ENCODE peak calls at places on chromosomes 13 and 19, in ten cellular contexts. A is astrocyte, H is SK-N-SH, X is MM.1S, K is keratinocyte, Z is adrenal gland, R is kidney, T is fibroblast of lung, M is right lobe of liver, L is testis. S is an unnamed sample.

GRCh38 chr13:34808649-34809048 is 133.4 kb upstream of the NBEA start:
- DNase-seq in Z (no peak), A (no peak), L (no peak), M (no peak), R (no peak), T (no peak), K (no peak), X (peak), H (no peak), S (no peak)

GRCh38 chr19:18013621-18014111 is 5.7 kb downstream of the ARRDC2 start:
- DNase-seq in K (no peak), A (no peak), H (no peak), Z (no peak), X (peak), R (no peak), T (no peak), L (no peak), M (peak), S (peak)

GRCh38 chr19:54345938-54346386 is 7.0 kb upstream of the LILRA4 start:
- DNase-seq in M (no peak), T (no peak), R (no peak), K (no peak), A (no peak), L (no peak), X (no peak), H (no peak), Z (no peak), S (no peak)

GRCh38 chr19:30552593-30552992 is 180.4 kb downstream of the ZNF536 start:
- DNase-seq in M (no peak), R (no peak), Z (no peak), L (no peak), X (no peak), T (no peak), H (no peak), K (no peak), A (no peak), S (no peak)

GRCh38 chr13:95385808-95386207 is 84.6 kb upstream of the ABCC4 start:
- DNase-seq in K (no peak), H (no peak), Z (no peak), R (no peak), A (no peak), M (no peak), T (no peak), X (no peak), L (no peak), S (no peak)

GRCh38 chr13:30805603-30806011 is 70.3 kb downstream of the ALOX5AP start:
- DNase-seq in H (peak), L (peak), R (no peak), X (no peak), Z (peak), K (no peak), A (peak), T (peak), M (peak), S (no peak)

GRCh38 chr19:10896851-10897526 is 25.6 kb downstream of the CARM1 start:
- DNase-seq in T (no peak), Z (no peak), H (no peak), K (no peak), A (no peak), M (no peak), X (no peak), R (no peak), L (no peak), S (no peak)

GRCh38 chr19:50490991-50491472 is 14.4 kb upstream of the GARIN5A start:
- DNase-seq in K (no peak), H (no peak), Z (no peak), A (no peak), L (no peak), X (no peak), M (no peak), R (peak), T (no peak), S (no peak)

GRCh38 chr19:31351212-31352193 is 2.3 kb upstream of the TSHZ3 start:
- DNase-seq in R (peak), X (no peak), A (peak), L (peak), H (peak), K (no peak), T (peak), Z (peak), M (no peak), S (peak)

GRCh38 chr13:34256236-34256635 is 438.3 kb downstream of the RFC3 start:
- DNase-seq in H (no peak), R (no peak), Z (no peak), A (no peak), T (no peak), X (no peak), L (no peak), K (no peak), M (no peak), S (no peak)

GRCh38 chr13:52832268-52832667 is 16.2 kb downstream of the PCDH8 start:
- DNase-seq in R (no peak), L (no peak), M (no peak), H (no peak), T (no peak), X (no peak), A (no peak), Z (no peak), K (no peak), S (no peak)

GRCh38 chr13:32409561-32410440 is 18.1 kb downstream of the N4BP2L1 start:
- DNase-seq in Z (no peak), H (no peak), T (peak), A (peak), L (peak), K (no peak), R (no peak), X (no peak), M (peak), S (peak)

GRCh38 chr13:20127563-20128458 is 33.0 kb downstream of the GJA3 start:
- DNase-seq in T (peak), R (peak), X (peak), H (peak), K (no peak), A (peak), M (peak), L (peak), Z (peak), S (peak)

GRCh38 chr19:18708452-18709231 is 25.2 kb downstream of the CRTC1 start:
- DNase-seq in K (no peak), H (peak), A (no peak), L (no peak), M (no peak), R (peak), T (no peak), X (no peak), Z (no peak), S (peak)

GRCh38 chr19:7981661-7982060 is 23.8 kb downstream of the ELAVL1 start:
- DNase-seq in H (no peak), Z (no peak), M (peak), R (peak), T (no peak), K (no peak), X (no peak), A (no peak), L (no peak), S (no peak)

GRCh38 chr19:1262687-1263123 is 6.4 kb upstream of the CIRBP start:
- DNase-seq in K (no peak), R (peak), M (no peak), L (no peak), Z (no peak), A (no peak), X (no peak), H (no peak), T (no peak), S (no peak)

GRCh38 chr19:18791315-18791678 is 192 bp upstream of the COMP start:
- DNase-seq in H (no peak), L (no peak), R (no peak), T (no peak), K (no peak), A (no peak), X (no peak), M (no peak), Z (no peak), S (no peak)

GRCh38 chr13:59702269-59702668 is 461.5 kb downstream of the DIAPH3 start:
- DNase-seq in R (no peak), A (no peak), T (no peak), K (no peak), X (no peak), M (no peak), H (no peak), Z (no peak), L (no peak), S (no peak)

GRCh38 chr19:492091-492531 is 4.2 kb upstream of the MADCAM1 start:
- DNase-seq in T (no peak), H (peak), Z (peak), R (no peak), M (no peak), X (no peak), L (no peak), A (no peak), K (no peak), S (no peak)

GRCh38 chr13:70357031-70357430 is 248.8 kb upstream of the KLHL1 start:
- DNase-seq in T (no peak), L (no peak), Z (no peak), K (no peak), A (no peak), M (no peak), H (no peak), X (no peak), R (no peak), S (no peak)

GRCh38 chr19:55642153-55643002 is 1.1 kb upstream of the ZNF581 start:
- DNase-seq in L (peak), K (no peak), A (no peak), R (peak), T (peak), H (peak), Z (peak), M (peak), X (peak), S (no peak)

GRCh38 chr19:18171605-18172327 is 1.8 kb upstream of the IFI30 start:
- DNase-seq in Z (peak), R (no peak), K (no peak), M (no peak), H (peak), X (peak), L (no peak), T (no peak), A (no peak), S (no peak)

GRCh38 chr13:51925865-51926527 is 64.2 kb downstream of the CCDC70 start:
- DNase-seq in H (no peak), L (no peak), K (no peak), X (no peak), R (no peak), A (no peak), Z (no peak), M (no peak), T (no peak), S (no peak)

GRCh38 chr13:32495429-32495828 is 43.2 kb downstream of the N4BP2L2 start:
- DNase-seq in K (no peak), L (no peak), M (no peak), A (no peak), T (no peak), Z (no peak), R (no peak), H (no peak), X (no peak), S (no peak)

GRCh38 chr13:113423225-113424170 is 29.8 kb downstream of the ADPRHL1 start:
- DNase-seq in T (no peak), A (no peak), K (no peak), X (peak), Z (no peak), H (no peak), M (no peak), R (no peak), L (no peak), S (no peak)

GRCh38 chr13:113419531-113420183 is 33.6 kb downstream of the ADPRHL1 start:
- DNase-seq in K (no peak), H (no peak), T (no peak), X (no peak), M (no peak), Z (no peak), L (no peak), A (no peak), R (no peak), S (no peak)

GRCh38 chr13:113422790-113423189 is 30.5 kb downstream of the ADPRHL1 start:
- DNase-seq in Z (no peak), R (no peak), T (no peak), X (no peak), M (no peak), A (no peak), L (no peak), H (no peak), K (no peak), S (no peak)

GRCh38 chr13:113420833-113421600 is 32.3 kb downstream of the ADPRHL1 start:
- DNase-seq in A (no peak), T (no peak), X (no peak), K (no peak), L (no peak), R (no peak), H (peak), Z (no peak), M (no peak), S (no peak)

GRCh38 chr13:113421673-113422270 is 31.5 kb downstream of the ADPRHL1 start:
- DNase-seq in T (peak), H (peak), M (no peak), L (peak), X (no peak), K (no peak), R (no peak), Z (no peak), A (peak), S (no peak)
- H3K27ac ChIP-seq in T (no peak), H (peak), M (no peak), L (no peak), X (no peak), K (no peak), R (no peak), Z (no peak), A (no peak), S (no peak)

GRCh38 chr13:106242554-106242953 is 292.9 kb downstream of the EFNB2 start:
- DNase-seq in K (no peak), M (no peak), L (no peak), X (no peak), A (no peak), R (no peak), H (no peak), T (no peak), Z (no peak), S (no peak)
- H3K4me3 ChIP-seq in K (no peak), M (no peak), L (no peak), X (no peak), A (no peak), R (no peak), H (no peak), T (no peak), Z (no peak), S (no peak)

GRCh38 chr19:43101950-43102349 is 19.4 kb upstream of the PSG2 start:
- DNase-seq in K (no peak), M (no peak), X (peak), A (no peak), L (no peak), T (no peak), Z (no peak), H (no peak), R (no peak), S (no peak)
- TF ChIP-seq CTCF in K (no peak), M (no peak), X (peak), A (no peak), L (no peak), T (no peak), Z (no peak), H (no peak), R (no peak), S (no peak)

GRCh38 chr13:48236528-48237353 is 3.7 kb downstream of the ITM2B start:
- DNase-seq in K (no peak), A (no peak), M (no peak), R (no peak), Z (no peak), T (no peak), H (no peak), X (no peak), L (no peak), S (no peak)
- H3K27ac ChIP-seq in K (peak), A (no peak), M (peak), R (peak), Z (peak), T (no peak), H (peak), X (no peak), L (peak), S (peak)

GRCh38 chr13:99417821-99418662 is 83.2 kb upstream of the TM9SF2 start:
- DNase-seq in L (peak), M (no peak), T (peak), X (no peak), R (no peak), A (peak), H (no peak), Z (no peak), K (no peak), S (no peak)
- H3K4me3 ChIP-seq in L (no peak), M (no peak), T (no peak), X (no peak), R (no peak), A (no peak), H (no peak), Z (no peak), K (no peak), S (no peak)

GRCh38 chr13:86569119-86569518 is 769.9 kb upstream of the SLITRK6 start:
- DNase-seq in T (peak), K (no peak), H (no peak), R (no peak), L (no peak), M (no peak), X (no peak), Z (no peak), A (peak), S (no peak)

GRCh38 chr13:86562876-86563275 is 763.7 kb upstream of the SLITRK6 start:
- DNase-seq in R (no peak), A (peak), X (no peak), L (no peak), M (no peak), H (no peak), K (no peak), Z (no peak), T (peak), S (no peak)

GRCh38 chr13:86569974-86570373 is 770.8 kb upstream of the SLITRK6 start:
- DNase-seq in X (no peak), K (no peak), M (no peak), Z (no peak), L (no peak), H (no peak), R (no peak), T (peak), A (no peak), S (no peak)

GRCh38 chr13:86563308-86563707 is 764.1 kb upstream of the SLITRK6 start:
- DNase-seq in R (no peak), X (no peak), M (no peak), K (no peak), H (no peak), A (peak), Z (no peak), L (no peak), T (peak), S (no peak)

DNA sequence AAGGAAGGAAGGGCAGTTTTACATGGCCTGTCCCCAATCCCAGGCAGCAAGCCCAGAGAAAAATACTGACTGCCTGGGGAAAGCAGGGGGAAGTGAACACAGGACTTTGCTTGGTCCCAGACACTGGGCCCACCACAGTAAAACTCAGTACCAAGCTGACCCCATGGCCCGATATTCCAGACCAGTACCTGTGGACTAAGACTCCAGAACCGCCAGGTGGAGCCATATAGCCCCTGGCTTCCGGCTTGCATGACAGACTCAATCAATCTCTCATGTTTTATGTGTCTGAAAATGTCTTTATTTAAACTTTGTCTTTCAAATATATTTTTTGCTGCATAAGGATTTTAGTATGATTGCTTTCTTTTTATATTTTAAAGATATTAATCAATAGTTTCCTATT is 767.9 kb upstream of the SLITRK6 start:
- DNase-seq in Z (no peak), T (no peak), L (no peak), X (no peak), K (no peak), M (no peak), H (peak), A (no peak), R (no peak), S (no peak)
- TF ChIP-seq CTCF in Z (no peak), T (no peak), L (no peak), X (peak), K (peak), M (peak), H (peak), A (no peak), R (no peak), S (no peak)

DNA sequence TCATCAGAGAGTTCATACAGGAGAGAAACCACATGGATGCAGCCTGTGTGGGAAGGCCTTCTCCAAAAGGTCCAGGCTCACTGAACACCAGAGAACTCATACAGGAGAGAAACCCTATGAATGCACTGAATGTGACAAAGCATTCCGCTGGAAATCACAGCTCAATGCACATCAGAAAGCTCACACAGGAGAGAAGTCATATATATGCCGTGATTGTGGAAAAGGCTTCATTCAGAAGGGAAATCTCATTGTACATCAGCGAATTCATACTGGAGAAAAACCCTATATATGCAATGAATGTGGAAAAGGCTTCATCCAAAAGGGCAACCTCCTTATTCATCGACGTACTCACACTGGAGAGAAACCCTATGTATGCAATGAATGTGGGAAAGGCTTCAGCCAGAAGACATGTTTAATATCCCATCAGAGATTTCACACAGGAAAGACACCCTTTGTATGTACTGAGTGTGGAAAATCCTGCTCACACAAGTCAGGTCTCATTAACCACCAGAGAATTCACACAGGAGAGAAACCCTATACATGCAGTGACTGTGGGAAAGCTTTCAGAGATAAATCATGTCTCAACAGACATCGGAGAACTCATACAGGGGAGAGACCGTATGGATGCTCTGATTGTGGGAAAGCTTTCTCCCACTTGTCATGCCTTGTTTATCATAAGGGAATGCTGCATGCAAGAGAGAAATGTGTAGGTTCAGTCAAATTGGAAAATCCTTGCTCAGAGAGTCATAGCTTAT is 17.7 kb downstream of the ZNF613 start:
- DNase-seq in T (no peak), K (no peak), X (no peak), H (no peak), M (no peak), R (no peak), L (no peak), A (peak), Z (no peak), S (no peak)
- H3K27ac ChIP-seq in T (no peak), K (no peak), X (no peak), H (no peak), M (no peak), R (no peak), L (no peak), A (no peak), Z (no peak), S (no peak)

GRCh38 chr19:46147166-46147740 is 785 bp upstream of the IGFL2 start:
- DNase-seq in X (no peak), A (no peak), T (no peak), H (no peak), Z (no peak), M (no peak), L (no peak), R (no peak), K (no peak), S (no peak)
- H3K4me3 ChIP-seq in X (no peak), A (no peak), T (no peak), H (no peak), Z (no peak), M (no peak), L (no peak), R (no peak), K (no peak), S (no peak)

S was measured in left ventricle myocardium inferior.